ENCODE peak calls at places on chromosome 14, in nine cellular contexts. W is stimulated activated CD4-positive, alpha-beta T cell treated with anti-CD3 and anti-CD28 coated beads, Interleukin-2, amount 100 ng/mL, for 4 hours; M is endothelial cell; F is brain microvascular endothelial cell; H is RCC 7860; J is BE2C; Z is T-helper 2 cell; S is activated gamma-delta T cell treated with Interleukin-2 at 50 U/mL for 16 hours; L is NCI-H187. G is an unnamed sample.

GRCh38 chr14:90281261-90281660 is 24.9 kb downstream of the PSMC1 start:
- DNase-seq in Z (no peak), S (no peak), M (no peak), F (peak), L (no peak), H (peak), W (no peak), J (no peak), G (no peak)

GRCh38 chr14:21748869-21749303 is 75.3 kb upstream of the OR4E1 start:
- DNase-seq in F (peak), S (peak), M (peak), W (peak), Z (peak), H (no peak), J (peak), L (no peak), G (peak)

GRCh38 chr14:95507174-95507573 is 9.3 kb downstream of the SYNE3 start:
- DNase-seq in M (no peak), H (peak), J (peak), F (peak), W (no peak), L (no peak), S (no peak), Z (no peak), G (peak)

GRCh38 chr14:91754819-91755218 is 22.9 kb upstream of the CATSPERB start:
- DNase-seq in M (no peak), L (no peak), H (no peak), W (no peak), J (no peak), F (no peak), Z (no peak), S (no peak), G (no peak)

GRCh38 chr14:77041837-77042557 is 13.5 kb upstream of the IRF2BPL start:
- DNase-seq in J (no peak), M (no peak), L (no peak), S (no peak), F (peak), W (no peak), Z (no peak), H (no peak), G (no peak)

GRCh38 chr14:49593016-49593415 is 5.7 kb upstream of the LRR1 start:
- DNase-seq in M (no peak), L (no peak), J (no peak), W (no peak), Z (no peak), S (no peak), F (peak), H (no peak), G (peak)

GRCh38 chr14:42930058-42930457 is 1323.4 kb downstream of the LRFN5 start:
- DNase-seq in L (peak), Z (no peak), S (no peak), M (peak), F (no peak), W (no peak), H (no peak), J (no peak), G (no peak)

GRCh38 chr14:100305446-100306255 is 593 bp downstream of the SLC25A29 start:
- DNase-seq in H (no peak), Z (peak), M (peak), W (peak), F (no peak), S (peak), J (peak), L (no peak), G (no peak)

GRCh38 chr14:93939304-93940229 is 12.4 kb downstream of the FAM181A start:
- DNase-seq in F (peak), W (peak), J (peak), S (peak), M (peak), L (no peak), Z (peak), H (peak), G (peak)

GRCh38 chr14:32400480-32400879 is 71.4 kb downstream of the AKAP6 start:
- DNase-seq in S (no peak), J (no peak), W (no peak), Z (no peak), H (no peak), M (no peak), L (no peak), F (no peak), G (no peak)

GRCh38 chr14:104353221-104353920 is 215.0 kb downstream of the KIF26A start:
- DNase-seq in H (no peak), J (peak), S (no peak), W (no peak), Z (no peak), L (no peak), M (no peak), F (no peak), G (no peak)

GRCh38 chr14:106442857-106443256 is 916.5 kb downstream of the TMEM121 start:
- DNase-seq in H (no peak), W (peak), F (no peak), M (no peak), J (peak), Z (no peak), S (peak), L (peak), G (no peak)

GRCh38 chr14:58730793-58731464 is 93.2 kb downstream of the DACT1 start:
- DNase-seq in W (no peak), S (no peak), H (no peak), L (no peak), Z (no peak), F (no peak), J (no peak), M (no peak), G (no peak)

GRCh38 chr14:100078216-100078780 is 13.1 kb downstream of the EVL start:
- DNase-seq in F (no peak), L (no peak), W (no peak), H (no peak), Z (no peak), J (no peak), M (no peak), S (no peak), G (no peak)

GRCh38 chr14:67815573-67816235 is 686 bp downstream of the ZFYVE26 start:
- DNase-seq in J (no peak), Z (no peak), L (no peak), W (no peak), S (no peak), F (peak), M (no peak), H (no peak), G (peak)

GRCh38 chr14:56172571-56172971 is 54.4 kb downstream of the PELI2 start:
- DNase-seq in J (no peak), L (no peak), M (no peak), S (no peak), F (peak), H (no peak), W (no peak), Z (no peak), G (peak)

GRCh38 chr14:68147331-68147730 is 327.8 kb downstream of the RAD51B start:
- DNase-seq in H (peak), Z (no peak), J (no peak), M (no peak), W (no peak), S (no peak), L (no peak), F (no peak), G (no peak)

GRCh38 chr14:51293149-51293925 is 53.3 kb downstream of the TMX1 start:
- DNase-seq in L (no peak), W (no peak), J (no peak), Z (no peak), F (peak), M (no peak), H (no peak), S (no peak), G (peak)